ENCODE peak calls at places on chromosome 15, in four cellular contexts. One of them, this sample, is unnamed.

GRCh38 chr15:69275933-69276565 is 22.7 kb upstream of the PAQR5 start:
- DNase-seq in Right ventricle myocardium superior: no peak
- DNase-seq in coronary artery: no peak
- DNase-seq in Ammon's horn: no peak
- DNase-seq in this sample: no peak

GRCh38 chr15:57335326-57336118 is 40.8 kb upstream of the CGNL1 start:
- DNase-seq in Right ventricle myocardium superior: no peak
- DNase-seq in Ammon's horn: no peak
- DNase-seq in coronary artery: no peak
- DNase-seq in this sample: no peak

GRCh38 chr15:95995375-95996168 is 334.9 kb upstream of the NR2F2 start:
- DNase-seq in coronary artery: no peak
- DNase-seq in Ammon's horn: no peak
- DNase-seq in Right ventricle myocardium superior: no peak
- DNase-seq in this sample: no peak

GRCh38 chr15:84781505-84781904 is 33.1 kb downstream of the ZNF592 start:
- DNase-seq in coronary artery: no peak
- DNase-seq in Right ventricle myocardium superior: no peak
- DNase-seq in Ammon's horn: no peak
- DNase-seq in this sample: no peak

GRCh38 chr15:88630141-88630721 is 8.6 kb upstream of the ISG20 start:
- DNase-seq in coronary artery: no peak
- DNase-seq in Right ventricle myocardium superior: peak
- DNase-seq in Ammon's horn: no peak
- DNase-seq in this sample: no peak

GRCh38 chr15:42785569-42785968 is 48.6 kb upstream of the CDAN1 start:
- DNase-seq in Ammon's horn: no peak
- DNase-seq in Right ventricle myocardium superior: no peak
- DNase-seq in coronary artery: no peak
- DNase-seq in this sample: no peak

GRCh38 chr15:90799639-90800038 is 68.7 kb upstream of the FURIN start:
- DNase-seq in Right ventricle myocardium superior: no peak
- DNase-seq in coronary artery: no peak
- DNase-seq in Ammon's horn: no peak
- DNase-seq in this sample: no peak

GRCh38 chr15:64001148-64001547 is 45.1 kb downstream of the DAPK2 start:
- DNase-seq in Ammon's horn: no peak
- DNase-seq in Right ventricle myocardium superior: no peak
- DNase-seq in coronary artery: no peak
- DNase-seq in this sample: no peak

GRCh38 chr15:80970018-80970657 is 19.5 kb downstream of the MESD start:
- DNase-seq in coronary artery: peak
- DNase-seq in Right ventricle myocardium superior: no peak
- DNase-seq in Ammon's horn: peak
- DNase-seq in this sample: no peak